ENCODE peak calls at places on chromosomes 3 and 15, in five cellular contexts. Z is kidney, Y is anterior cingulate cortex, P is MCF 10A, O is astrocyte. R is an unnamed sample.

GRCh38 chr3:196694941-196695848 is 16.9 kb downstream of the CEP19 start:
- DNase-seq in Z (no peak), Y (no peak), P (no peak), O (no peak), R (no peak)

GRCh38 chr3:67401911-67402310 is 252.5 kb downstream of the SUCLG2 start:
- DNase-seq in Z (no peak), Y (no peak), P (no peak), O (no peak), R (no peak)

GRCh38 chr3:171192176-171192854 is 165.8 kb upstream of the SLC2A2 start:
- DNase-seq in Z (no peak), Y (no peak), P (peak; percentile 87), O (peak; percentile 99), R (no peak)

GRCh38 chr15:79091204-79091867 is 756 bp upstream of the RASGRF1 start:
- DNase-seq in Z (no peak), Y (no peak), P (no peak), O (no peak), R (no peak)

GRCh38 chr3:59653405-59654119 is 603.7 kb upstream of the CFAP20DC start:
- DNase-seq in Z (no peak), Y (no peak), P (no peak), O (no peak), R (no peak)

GRCh38 chr3:174859109-174859735 is at the start of gene NAALADL2:
- DNase-seq in Z (no peak), Y (no peak), P (no peak), O (no peak), R (peak; percentile 61)

GRCh38 chr3:24316887-24317383 is 177.7 kb downstream of the THRB start:
- DNase-seq in Z (no peak), Y (no peak), P (peak; percentile 78), O (no peak), R (no peak)

GRCh38 chr3:197308591-197308990 is 10.2 kb upstream of the DLG1 start:
- DNase-seq in Z (no peak), Y (no peak), P (no peak), O (peak; percentile 92), R (no peak)

GRCh38 chr3:81565066-81565465 is 196.4 kb downstream of the GBE1 start:
- DNase-seq in Z (no peak), Y (no peak), P (no peak), O (no peak), R (no peak)

GRCh38 chr15:58438956-58439355 is 7.2 kb downstream of the LIPC start:
- DNase-seq in Z (no peak), Y (no peak), P (peak; percentile 62), O (peak; percentile 37), R (peak; percentile 10)

GRCh38 chr3:129317014-129317771 is 38.5 kb downstream of the HMCES start:
- DNase-seq in Z (peak; percentile 81), Y (no peak), P (no peak), O (no peak), R (no peak)

GRCh38 chr15:41661078-41661528 is 898 bp downstream of the MGA start:
- DNase-seq in Z (no peak), Y (no peak), P (no peak), O (no peak), R (no peak)

GRCh38 chr3:45084361-45084760 is 58.3 kb downstream of the CLEC3B start:
- DNase-seq in Z (no peak), Y (no peak), P (no peak), O (no peak), R (no peak)